ENCODE peak calls at places on chromosomes 7 and 10, in four cellular contexts. I is mesenchymal stem cell, A is heart left ventricle, M is left lung. L is an unnamed sample.

GRCh38 chr10:33273295-33274002 is 61.0 kb downstream of the NRP1 start:
- DNase-seq in I (peak; percentile 70), A (peak; percentile 88), M (peak; percentile 85), L (peak; percentile 96)

GRCh38 chr7:84042110-84042539 is 152.5 kb downstream of the SEMA3A start:
- DNase-seq in M (no peak), I (peak; percentile 89), A (no peak), L (peak; percentile 68)

GRCh38 chr7:48084727-48085432 is 4.2 kb upstream of the UPP1 start:
- DNase-seq in A (peak; percentile 70), M (peak; percentile 73), I (peak; percentile 99), L (peak; percentile 98)

GRCh38 chr7:876972-877311 is 588 bp downstream of the GET4 start:
- DNase-seq in A (no peak), I (peak; percentile 40), M (peak; percentile 58), L (no peak)

GRCh38 chr10:27611209-27611608 is 107.1 kb downstream of the RAB18 start:
- DNase-seq in A (no peak), M (no peak), I (peak; percentile 5), L (peak; percentile 90)

GRCh38 chr10:22740180-22740579 is 25.8 kb upstream of the PIP4K2A start:
- DNase-seq in M (no peak), A (no peak), I (no peak), L (no peak)

GRCh38 chr10:235921-236320 is 100.7 kb downstream of the ZMYND11 start:
- DNase-seq in A (no peak), I (no peak), M (no peak), L (no peak)

GRCh38 chr7:72042855-72043254 is 369.3 kb downstream of the CALN1 start:
- DNase-seq in I (no peak), A (no peak), M (no peak), L (no peak)

GRCh38 chr10:70596860-70597809 is 5.4 kb downstream of the PRF1 start:
- DNase-seq in A (no peak), I (no peak), M (no peak), L (no peak)

DNA sequence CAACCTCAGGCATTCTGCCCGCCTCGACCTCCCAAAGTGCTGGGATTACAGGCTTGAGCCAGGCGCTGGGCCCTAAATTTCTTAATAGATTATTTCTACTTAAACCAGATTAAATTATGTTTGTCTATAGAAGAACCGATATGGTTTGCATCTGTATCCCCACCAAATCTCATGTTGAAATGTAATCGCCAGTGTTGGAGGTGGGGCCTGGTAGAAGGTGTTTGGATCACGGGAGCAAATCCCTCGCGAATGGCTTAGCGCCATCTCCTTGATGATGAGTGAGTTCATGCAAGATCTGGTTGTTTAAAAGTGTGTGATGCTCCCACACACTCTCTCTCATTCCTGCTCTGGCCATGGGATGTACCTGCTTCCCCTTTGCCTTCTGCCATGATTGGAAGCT is 109.3 kb upstream of the NANOS1 start:
- DNase-seq in I (no peak), M (no peak), A (no peak), L (no peak)
- H3K4me1 ChIP-seq in I (peaks cover 1% of the 10 kb centered on the region), M (no peaks in the 10 kb centered on the region), A (no peaks in the 10 kb centered on the region), L (peaks cover 5% of the 10 kb centered on the region)

GRCh38 chr10:80184291-80184690 is 21.0 kb downstream of the ANXA11 start:
- DNase-seq in A (no peak), I (peak; percentile 46), M (no peak), L (no peak)

GRCh38 chr10:80187465-80188409 is 17.6 kb downstream of the ANXA11 start:
- DNase-seq in A (no peak), I (no peak), M (peak; percentile 50), L (no peak)

GRCh38 chr10:80187060-80187459 is 18.3 kb downstream of the ANXA11 start:
- DNase-seq in I (no peak), M (no peak), A (no peak), L (no peak)

GRCh38 chr10:80185522-80186299 is 19.6 kb downstream of the ANXA11 start:
- DNase-seq in I (no peak), M (no peak), A (no peak), L (no peak)

DNA sequence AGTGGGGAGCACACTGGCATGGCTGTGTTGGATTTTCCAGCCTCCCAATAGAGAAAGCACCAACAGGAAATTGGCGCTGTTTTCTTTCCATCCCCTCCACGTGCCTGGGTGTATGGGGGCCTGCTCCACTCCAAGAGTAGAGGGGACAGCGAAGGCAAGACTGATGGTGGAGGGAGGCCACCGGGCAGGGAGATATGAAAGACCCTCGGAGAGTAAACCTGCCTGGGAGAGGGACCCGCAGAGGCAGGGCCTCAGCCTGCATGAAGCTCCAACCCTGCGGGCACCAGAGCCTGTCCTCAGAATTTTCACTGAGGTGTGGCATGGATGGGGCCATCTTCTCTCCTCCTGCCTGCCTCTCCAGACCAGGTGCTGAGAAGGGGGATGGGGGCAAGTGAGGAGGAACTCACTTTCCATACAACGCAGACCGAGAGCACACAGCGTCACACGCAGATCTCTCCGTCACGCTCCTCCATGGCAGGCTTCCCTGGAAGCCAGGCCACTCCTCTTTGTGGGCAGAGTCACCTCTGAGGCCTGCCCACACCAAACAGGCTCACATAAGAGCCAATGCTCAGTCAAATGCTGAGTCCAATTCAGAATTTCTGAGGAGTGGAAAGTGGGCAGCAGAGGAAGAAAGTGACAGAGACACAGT is 18.8 kb downstream of the ANXA11 start:
- DNase-seq in A (peak; percentile 61), I (no peak), M (no peak), L (no peak)
- H3K4me1 ChIP-seq in A (peaks cover 46% of the 10 kb centered on the region), I (peaks cover 10% of the 10 kb centered on the region), M (peaks cover 86% of the 10 kb centered on the region), L (peaks cover 70% of the 10 kb centered on the region)

GRCh38 chr10:114021135-114021534 is 22.5 kb upstream of the ADRB1 start:
- DNase-seq in M (peak; percentile 53), I (no peak), A (peak; percentile 44), L (no peak)

GRCh38 chr10:114017266-114017665 is 26.4 kb upstream of the ADRB1 start:
- DNase-seq in M (no peak), A (no peak), I (no peak), L (no peak)

GRCh38 chr10:114019226-114019625 is 24.4 kb upstream of the ADRB1 start:
- DNase-seq in M (no peak), I (no peak), A (no peak), L (no peak)

GRCh38 chr10:114015708-114016107 is 28.0 kb upstream of the ADRB1 start:
- DNase-seq in A (no peak), I (no peak), M (no peak), L (no peak)

GRCh38 chr10:114017873-114018272 is 25.8 kb upstream of the ADRB1 start:
- DNase-seq in A (no peak), M (no peak), I (no peak), L (no peak)
- H3K4me1 ChIP-seq in A (no peaks in the 10 kb centered on the region), M (peaks cover 20% of the 10 kb centered on the region), I (peaks cover 1% of the 10 kb centered on the region), L (peaks cover 18% of the 10 kb centered on the region)

GRCh38 chr10:68725016-68725415 is 4.0 kb downstream of the CCAR1 start:
- DNase-seq in I (no peak), M (no peak), A (no peak), L (no peak)
- H3K4me1 ChIP-seq in I (peaks cover 4% of the 10 kb centered on the region), M (peaks cover 16% of the 10 kb centered on the region), A (no peaks in the 10 kb centered on the region), L (peaks cover 9% of the 10 kb centered on the region)

GRCh38 chr10:119656760-119657159 is 5.6 kb downstream of the BAG3 start:
- DNase-seq in I (no peak), A (no peak), M (no peak), L (no peak)

GRCh38 chr10:119655566-119656001 is 4.4 kb downstream of the BAG3 start:
- DNase-seq in A (peak; percentile 58), I (peak; percentile 96), M (no peak), L (peak; percentile 34)

GRCh38 chr10:119659951-119660350 is 8.8 kb downstream of the BAG3 start:
- DNase-seq in I (no peak), A (no peak), M (no peak), L (no peak)

GRCh38 chr10:119657725-119658124 is 6.5 kb downstream of the BAG3 start:
- DNase-seq in M (no peak), I (peak; percentile 69), A (no peak), L (no peak)

DNA sequence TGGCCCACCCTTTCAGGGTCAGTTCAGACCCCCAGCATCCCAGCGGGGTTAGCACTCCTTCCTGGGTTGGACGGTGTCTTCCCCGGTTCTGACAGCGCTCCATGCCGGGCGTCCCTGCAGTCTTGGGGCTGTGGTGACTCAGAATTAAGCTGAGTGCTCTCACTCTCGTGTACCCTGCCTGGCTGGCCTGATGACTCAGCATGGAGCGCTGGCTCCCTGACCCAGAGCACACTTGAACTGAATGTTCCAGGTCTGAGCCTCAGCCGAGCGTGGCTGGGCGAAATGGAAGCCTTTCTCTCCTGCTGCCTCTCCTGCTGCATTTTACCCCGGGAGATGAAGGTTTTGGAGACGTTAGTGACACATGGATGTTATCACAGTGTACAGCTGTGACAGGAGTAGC is 7.1 kb downstream of the BAG3 start:
- DNase-seq in A (peak; percentile 74), M (peak; percentile 89), I (peak; percentile 97), L (peak; percentile 97)
- H3K4me1 ChIP-seq in A (peaks cover 51% of the 10 kb centered on the region), M (peaks cover 85% of the 10 kb centered on the region), I (peaks cover 53% of the 10 kb centered on the region), L (peaks cover 82% of the 10 kb centered on the region)

DNA sequence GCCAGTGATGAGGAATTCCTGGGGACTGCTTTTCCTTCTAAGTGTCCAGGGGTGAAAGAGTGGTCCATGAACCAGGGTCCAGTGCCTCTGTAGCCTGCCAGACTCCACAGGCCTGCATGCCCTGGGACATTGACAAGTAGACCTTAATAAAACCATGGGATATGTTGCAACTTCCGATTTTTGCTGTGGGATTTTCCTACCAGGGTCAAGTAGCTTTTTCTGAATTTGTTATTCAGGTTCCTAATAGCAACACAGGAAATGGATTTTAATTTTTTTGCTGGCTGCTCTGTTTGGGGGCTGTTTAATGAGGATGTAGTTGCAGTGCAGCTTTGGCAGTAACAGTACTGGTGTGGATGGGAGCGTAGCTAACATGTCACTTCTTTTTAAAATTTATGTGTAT is 42.1 kb downstream of the WBP1L start:
- DNase-seq in I (peak; percentile 90), A (peak; percentile 31), M (no peak), L (no peak)
- H3K4me1 ChIP-seq in I (peaks cover 16% of the 10 kb centered on the region), A (peaks cover 53% of the 10 kb centered on the region), M (peaks cover 79% of the 10 kb centered on the region), L (peaks cover 49% of the 10 kb centered on the region)

GRCh38 chr10:34812771-34813170 is 2.3 kb downstream of the PARD3 start:
- DNase-seq in I (no peak), A (no peak), M (no peak), L (no peak)
- H3K4me1 ChIP-seq in I (peaks cover 33% of the 10 kb centered on the region), A (peaks cover 9% of the 10 kb centered on the region), M (peaks cover 29% of the 10 kb centered on the region), L (peaks cover 44% of the 10 kb centered on the region)

GRCh38 chr10:6091630-6092029 is 2.8 kb downstream of the RBM17 start:
- DNase-seq in M (no peak), I (no peak), A (peak; percentile 36), L (no peak)
- H3K4me1 ChIP-seq in M (peaks cover 89% of the 10 kb centered on the region), I (peaks cover 7% of the 10 kb centered on the region), A (peaks cover 29% of the 10 kb centered on the region), L (peaks cover 42% of the 10 kb centered on the region)

L was measured in adipocyte.